ENCODE peak calls at places on chromosomes 4 and X, in four cellular contexts. L, O, K and G are unnamed samples.
A peak's percentile ranks its signal among the peaks of the same experiment; 100 is the strongest.

GRCh38 chrX:154719132-154719675 is 31.7 kb downstream of the GAB3 start:
- DNase-seq in L (no peak), O (no peak), K (no peak), G (no peak)

GRCh38 chrX:63050225-63050624 is 300.9 kb downstream of the SPIN4 start:
- DNase-seq in L (no peak), O (no peak), K (no peak), G (no peak)

GRCh38 chr4:186669159-186669720 is 54.4 kb downstream of the FAT1 start:
- DNase-seq in L (no peak), O (peak; percentile 87), K (no peak), G (peak; percentile 39)

GRCh38 chr4:10584042-10584441 is 100.5 kb downstream of the CLNK start:
- DNase-seq in L (peak; percentile 28), O (no peak), K (no peak), G (peak; percentile 36)

GRCh38 chrX:96987228-96987627 is 103.5 kb downstream of the RPA4 start:
- DNase-seq in L (no peak), O (no peak), K (no peak), G (no peak)

GRCh38 chr4:89077806-89078205 is 20.8 kb upstream of the FAM13A start:
- DNase-seq in L (no peak), O (no peak), K (no peak), G (no peak)

GRCh38 chrX:19889582-19890342 is 2.4 kb upstream of the SH3KBP1 start:
- DNase-seq in L (peak; percentile 17), O (no peak), K (no peak), G (no peak)

GRCh38 chrX:23784487-23785301 is 1.7 kb downstream of the SAT1 start:
- DNase-seq in L (no peak), O (no peak), K (no peak), G (no peak)

GRCh38 chrX:66622209-66622608 is 16.7 kb downstream of the EDA2R start:
- DNase-seq in L (no peak), O (no peak), K (no peak), G (no peak)

GRCh38 chr4:148454835-148455234 is 12.6 kb upstream of the NR3C2 start:
- DNase-seq in L (no peak), O (no peak), K (no peak), G (no peak)

GRCh38 chrX:123899701-123900100 is 39.8 kb downstream of the XIAP start:
- DNase-seq in L (no peak), O (no peak), K (no peak), G (no peak)

GRCh38 chrX:54748626-54749025 is 49.4 kb downstream of the ITIH6 start:
- DNase-seq in L (no peak), O (no peak), K (no peak), G (no peak)

GRCh38 chrX:54745676-54746075 is 52.4 kb downstream of the ITIH6 start:
- DNase-seq in L (no peak), O (no peak), K (no peak), G (no peak)

GRCh38 chrX:54746928-54747327 is 51.1 kb downstream of the ITIH6 start:
- DNase-seq in L (no peak), O (no peak), K (no peak), G (no peak)

GRCh38 chrX:54747713-54748393 is 50.2 kb downstream of the ITIH6 start:
- DNase-seq in L (no peak), O (no peak), K (no peak), G (no peak)
- H3K9me3 ChIP-seq in L (no peaks in the 10 kb centered on the region), O (no peaks in the 10 kb centered on the region), K (no peaks in the 10 kb centered on the region), G (no peaks in the 10 kb centered on the region)

DNA sequence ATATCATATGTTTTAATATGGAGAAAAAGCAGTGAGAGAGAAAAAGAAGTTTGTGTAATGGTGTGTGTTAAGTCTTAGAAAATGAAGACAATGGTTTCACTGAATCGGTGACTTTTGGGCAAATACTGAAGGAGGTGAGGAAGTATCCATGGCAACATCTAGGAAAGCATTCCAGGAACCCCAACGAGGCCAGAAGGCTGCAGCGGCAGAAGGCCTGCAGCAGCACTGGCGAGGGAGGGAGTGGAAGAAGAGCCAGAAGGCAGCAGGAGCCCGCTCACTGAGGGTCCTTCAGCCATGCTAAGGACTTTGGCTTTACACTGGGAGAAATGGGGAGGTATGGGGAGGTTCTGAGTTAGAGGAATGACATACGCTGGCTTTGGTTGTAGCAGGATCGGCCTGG is 26.8 kb downstream of the COQ2 start:
- DNase-seq in L (no peak), O (no peak), K (no peak), G (no peak)
- H3K4me1 ChIP-seq in L (peaks cover 15% of the 10 kb centered on the region), O (peaks cover 10% of the 10 kb centered on the region), K (peaks cover 3% of the 10 kb centered on the region), G (peaks cover 30% of the 10 kb centered on the region)

GRCh38 chrX:138534410-138534809 is 177.1 kb downstream of the FGF13 start:
- DNase-seq in L (no peak), O (no peak), K (no peak), G (no peak)
- H3K9me3 ChIP-seq in L (no peaks in the 10 kb centered on the region), O (no peaks in the 10 kb centered on the region), K (no peaks in the 10 kb centered on the region), G (no peaks in the 10 kb centered on the region)

DNA sequence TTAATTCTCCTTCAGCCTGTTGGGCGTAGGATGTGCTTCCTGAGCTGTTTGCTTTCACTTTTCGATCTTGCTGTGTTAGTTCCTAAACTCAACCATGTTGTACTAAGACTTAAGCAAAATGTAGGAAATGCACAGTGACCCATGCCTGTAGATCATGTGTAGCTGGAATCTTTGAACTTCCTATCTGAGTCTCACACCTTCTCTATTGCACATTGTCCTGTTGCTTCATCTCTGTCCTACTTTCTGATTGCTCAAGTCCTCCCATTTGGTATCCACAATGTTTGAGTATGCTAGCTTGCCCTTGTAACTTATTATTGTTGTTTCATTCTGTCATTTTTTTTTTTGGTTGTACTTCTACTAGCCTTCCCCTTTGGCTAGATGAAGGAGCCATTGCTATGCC is 239.6 kb downstream of the PPP1R2C start:
- DNase-seq in L (no peak), O (no peak), K (no peak), G (no peak)
- H3K4me1 ChIP-seq in L (no peaks in the 10 kb centered on the region), O (no peaks in the 10 kb centered on the region), K (no peaks in the 10 kb centered on the region), G (no peaks in the 10 kb centered on the region)

GRCh38 chr4:172734555-172734954 is 434.1 kb upstream of the GALNT7 start:
- DNase-seq in L (no peak), O (no peak), K (no peak), G (no peak)
- H3K9me3 ChIP-seq in L (peaks cover 12% of the 10 kb centered on the region), O (no peaks in the 10 kb centered on the region), K (peaks cover 6% of the 10 kb centered on the region), G (no peaks in the 10 kb centered on the region)

GRCh38 chr4:35818520-35818919 is 425.8 kb downstream of the ARAP2 start:
- DNase-seq in L (no peak), O (no peak), K (no peak), G (no peak)
- H3K4me1 ChIP-seq in L (no peaks in the 10 kb centered on the region), O (no peaks in the 10 kb centered on the region), K (no peaks in the 10 kb centered on the region), G (no peaks in the 10 kb centered on the region)

GRCh38 chrX:144592036-144592435 is 655.3 kb upstream of the SPANXN1 start:
- DNase-seq in L (no peak), O (no peak), K (no peak), G (no peak)

GRCh38 chrX:144586756-144587155 is 660.5 kb upstream of the SPANXN1 start:
- DNase-seq in L (no peak), O (no peak), K (no peak), G (no peak)
- H3K9me3 ChIP-seq in L (no peaks in the 10 kb centered on the region), O (no peaks in the 10 kb centered on the region), K (no peaks in the 10 kb centered on the region), G (no peaks in the 10 kb centered on the region)

DNA sequence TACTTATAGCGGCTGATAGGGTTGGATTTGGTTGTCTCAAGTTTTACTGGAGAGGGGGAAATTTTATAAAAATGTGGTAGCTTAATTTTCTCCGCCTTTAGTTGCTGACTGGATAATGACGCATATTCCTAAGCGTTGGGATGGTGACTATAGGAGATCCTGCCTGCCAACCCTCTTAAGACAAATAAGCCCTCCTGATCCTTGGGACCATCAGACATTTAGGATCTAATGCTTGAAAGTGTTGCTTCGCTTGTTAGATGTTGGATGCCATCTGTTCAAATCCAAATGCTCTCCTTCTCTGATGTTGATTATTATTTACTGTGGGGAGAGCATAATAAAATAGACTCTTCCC is 2.2 kb downstream of the RAPGEF2 start:
- DNase-seq in L (no peak), O (no peak), K (no peak), G (no peak)
- H3K4me1 ChIP-seq in L (peaks cover 7% of the 10 kb centered on the region), O (peaks cover 29% of the 10 kb centered on the region), K (peaks cover 38% of the 10 kb centered on the region), G (peaks cover 11% of the 10 kb centered on the region)

DNA sequence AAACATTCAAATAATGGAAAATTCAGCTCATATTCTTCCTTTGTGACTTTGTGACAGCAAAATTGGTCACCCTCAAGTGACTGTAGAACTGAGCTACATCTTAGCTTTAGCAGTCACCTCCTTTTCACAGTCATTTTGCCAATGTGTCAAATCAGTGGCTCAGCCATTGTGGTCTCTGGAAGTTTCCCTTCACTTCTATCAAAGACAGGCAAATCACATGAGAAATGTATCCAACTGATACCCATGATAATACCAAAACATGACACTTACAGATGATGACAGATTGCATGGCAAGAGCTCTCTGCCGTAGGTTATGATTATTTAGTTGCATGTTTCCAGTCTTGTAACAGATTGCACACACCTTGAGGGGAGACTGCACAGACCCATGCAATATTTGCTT is 549.8 kb upstream of the MAGEB2 start:
- DNase-seq in L (no peak), O (no peak), K (no peak), G (no peak)
- H3K9me3 ChIP-seq in L (no peaks in the 10 kb centered on the region), O (no peaks in the 10 kb centered on the region), K (no peaks in the 10 kb centered on the region), G (no peaks in the 10 kb centered on the region)

DNA sequence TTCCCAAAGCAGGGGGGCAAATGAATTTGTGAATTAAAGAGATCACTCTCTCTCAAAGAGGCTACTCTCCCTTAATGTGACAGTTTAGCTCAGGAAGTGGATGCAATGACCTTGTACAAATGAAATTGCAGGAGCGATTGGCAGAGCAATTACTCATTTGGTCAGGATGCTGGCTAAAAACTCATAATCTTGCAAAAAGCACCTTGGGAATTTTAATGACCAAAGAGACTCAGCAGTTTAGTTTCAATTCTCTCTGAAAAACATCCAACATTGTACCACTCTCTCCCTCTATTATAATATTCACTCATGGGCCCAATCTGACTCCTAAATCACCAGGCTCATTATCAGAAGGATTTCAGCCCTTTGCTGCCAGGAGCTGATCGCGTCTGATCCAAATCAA is 26.1 kb downstream of the PDGFC start:
- DNase-seq in L (no peak), O (no peak), K (no peak), G (no peak)
- H3K4me1 ChIP-seq in L (peaks cover 5% of the 10 kb centered on the region), O (peaks cover 65% of the 10 kb centered on the region), K (peaks cover 57% of the 10 kb centered on the region), G (peaks cover 4% of the 10 kb centered on the region)